ENCODE peak calls at places on chromosomes 3 and 15, in nine cellular contexts. V is HL-60; R is activated CD8-positive, alpha-beta T cell treated with anti-CD3 and anti-CD28 coated beads, Interleukin-2, amount 10 ng/mL, durations not matched to agents 7 days and 5 days; C is CD4-positive, CD25-positive, alpha-beta regulatory T cell; O is kidney epithelial cell; D is adipocyte; Q is GM19239; M is pons; Z is memory B cell. W is an unnamed sample.

GRCh38 chr15:36810656-36811449 is 231.4 kb downstream of the CDIN1 start:
- DNase-seq in V (no peak), R (no peak), C (no peak), O (no peak), D (no peak), Q (no peak), M (no peak), Z (no peak), W (peak; percentile 11)

GRCh38 chr3:38039899-38040261 is 872 bp downstream of the DLEC1 start:
- DNase-seq in V (no peak), R (peak; percentile 61), C (peak; percentile 35), O (no peak), D (peak; percentile 49), Q (no peak), M (peak; percentile 80), Z (peak; percentile 65), W (no peak)

GRCh38 chr15:40240619-40241304 is 1.9 kb downstream of the PAK6 start:
- DNase-seq in V (no peak), R (no peak), C (no peak), O (no peak), D (no peak), Q (no peak), M (no peak), Z (no peak), W (no peak)

GRCh38 chr3:174812172-174812862 is 46.8 kb upstream of the NAALADL2 start:
- DNase-seq in V (no peak), R (no peak), C (no peak), O (no peak), D (no peak), Q (no peak), M (no peak), Z (no peak), W (no peak)

GRCh38 chr3:50269977-50270413 is 1.0 kb downstream of the SEMA3B start:
- DNase-seq in V (no peak), R (no peak), C (no peak), O (no peak), D (no peak), Q (no peak), M (no peak), Z (no peak), W (no peak)

GRCh38 chr3:115347737-115348136 is 200.6 kb upstream of the ZBTB20 start:
- DNase-seq in V (no peak), R (no peak), C (no peak), O (no peak), D (no peak), Q (no peak), M (no peak), Z (no peak), W (no peak)

GRCh38 chr15:43927203-43927602 is 100.4 kb downstream of the WDR76 start:
- DNase-seq in V (no peak), R (no peak), C (no peak), O (no peak), D (no peak), Q (no peak), M (no peak), Z (no peak), W (no peak)

GRCh38 chr3:46370784-46371183 is at the start of gene CCR5:
- DNase-seq in V (no peak), R (peak; percentile 71), C (no peak), O (no peak), D (no peak), Q (no peak), M (peak; percentile 14), Z (no peak), W (no peak)

GRCh38 chr3:127289646-127290575 is 2.1 kb upstream of the PRR20G start:
- DNase-seq in V (no peak), R (peak; percentile 26), C (no peak), O (no peak), D (no peak), Q (no peak), M (no peak), Z (no peak), W (peak; percentile 15)

GRCh38 chr3:177824190-177824786 is 627.0 kb upstream of the TBL1XR1 start:
- DNase-seq in V (no peak), R (no peak), C (no peak), O (no peak), D (peak; percentile 75), Q (no peak), M (peak; percentile 31), Z (no peak), W (no peak)

GRCh38 chr3:114446605-114447004 is 152.8 kb downstream of the TIGIT start:
- DNase-seq in V (no peak), R (no peak), C (no peak), O (no peak), D (no peak), Q (no peak), M (peak; percentile 60), Z (no peak), W (peak; percentile 53)

GRCh38 chr15:91099616-91100560 is at the start of gene SV2B:
- DNase-seq in V (no peak), R (peak; percentile 60), C (no peak), O (no peak), D (peak; percentile 41), Q (no peak), M (no peak), Z (no peak), W (no peak)